ENCODE peak calls at places on chromosomes 16 and 17, in five cellular contexts. Y is coronary artery; E is left cardiac atrium; P is AG04450; B is effector CD8-positive, alpha-beta T cell. D is an unnamed sample.

GRCh38 chr16:57944961-57945739 is 25.8 kb downstream of the CNGB1 start:
- DNase-seq in B (no peak), P (no peak), Y (no peak), E (no peak), D (no peak)

GRCh38 chr17:4040784-4041183 is 76.5 kb upstream of the ATP2A3 start:
- DNase-seq in E (no peak), P (no peak), Y (no peak), B (no peak), D (no peak)

GRCh38 chr17:69117855-69118758 is 23.6 kb downstream of the ABCA6 start:
- DNase-seq in Y (no peak), E (no peak), P (no peak), B (no peak), D (no peak)

GRCh38 chr17:5821057-5821456 is 236.7 kb upstream of the NLRP1 start:
- DNase-seq in E (no peak), B (no peak), P (no peak), Y (no peak), D (no peak)

GRCh38 chr16:78684655-78685400 is 585.4 kb downstream of the WWOX start:
- DNase-seq in P (no peak), B (no peak), Y (peak), E (peak), D (no peak)

GRCh38 chr17:69402052-69402451 is 12.4 kb upstream of the MAP2K6 start:
- DNase-seq in Y (no peak), E (no peak), B (no peak), P (no peak), D (no peak)

GRCh38 chr17:44210342-44211192 is 8.9 kb downstream of the UBTF start:
- DNase-seq in Y (peak), E (peak), P (peak), B (peak), D (peak)

GRCh38 chr16:86457621-86458456 is 52.5 kb upstream of the FOXF1 start:
- DNase-seq in P (peak), E (no peak), B (no peak), Y (no peak), D (no peak)

GRCh38 chr16:12147681-12148479 is 171.3 kb downstream of the SNX29 start:
- DNase-seq in Y (no peak), B (no peak), P (no peak), E (peak), D (peak)

GRCh38 chr17:44383861-44384260 is 5.6 kb downstream of the ITGA2B start:
- DNase-seq in Y (no peak), P (no peak), E (no peak), B (no peak), D (no peak)

GRCh38 chr17:41614098-41614497 is 1.5 kb upstream of the KRT16 start:
- DNase-seq in P (no peak), B (no peak), E (no peak), Y (no peak), D (no peak)

GRCh38 chr17:9928601-9929341 is 23.7 kb upstream of the RCVRN start:
- DNase-seq in E (no peak), B (no peak), Y (no peak), P (peak), D (no peak)

GRCh38 chr16:89988951-89989350 is 30.3 kb downstream of the DBNDD1 start:
- DNase-seq in Y (no peak), P (no peak), B (no peak), E (no peak), D (no peak)

GRCh38 chr17:72008236-72008874 is 112.5 kb upstream of the SOX9 start:
- DNase-seq in E (no peak), B (no peak), Y (no peak), P (no peak), D (no peak)

GRCh38 chr17:40325156-40326013 is 16.4 kb downstream of the RARA start:
- DNase-seq in E (peak), P (no peak), B (peak), Y (no peak), D (no peak)

GRCh38 chr17:13182854-13183253 is 165.0 kb upstream of the ELAC2 start:
- DNase-seq in B (no peak), Y (no peak), E (no peak), P (no peak), D (no peak)

GRCh38 chr16:19678804-19679203 is 39.2 kb downstream of the KNOP1 start:
- DNase-seq in Y (no peak), P (no peak), B (no peak), E (no peak), D (no peak)

GRCh38 chr17:9676084-9676483 is 30.8 kb downstream of the USP43 start:
- DNase-seq in E (no peak), P (no peak), B (no peak), Y (no peak), D (no peak)

GRCh38 chr16:66382966-66383299 is 16.4 kb downstream of the CDH5 start:
- DNase-seq in Y (no peak), B (no peak), E (no peak), P (peak), D (no peak)

GRCh38 chr16:85440744-85441143 is 172.4 kb upstream of the GSE1 start:
- DNase-seq in P (no peak), E (no peak), B (no peak), Y (no peak), D (no peak)

GRCh38 chr16:23967775-23968571 is 132.2 kb downstream of the PRKCB start:
- DNase-seq in E (no peak), B (no peak), P (no peak), Y (no peak), D (no peak)

GRCh38 chr16:88779406-88780099 is 5.5 kb downstream of the PIEZO1 start:
- DNase-seq in P (no peak), B (no peak), E (peak), Y (no peak), D (no peak)

GRCh38 chr17:77322534-77323412 is 182.0 kb downstream of the SEC14L1 start:
- DNase-seq in B (no peak), P (peak), Y (peak), E (peak), D (no peak)

GRCh38 chr17:44796731-44797130 is 33.4 kb downstream of the GJC1 start:
- DNase-seq in P (no peak), E (no peak), Y (no peak), B (no peak), D (no peak)

D was measured in stimulated activated naive CD4-positive, alpha-beta T cell.